ENCODE peak calls at places on chromosomes 12 and 14, in six cellular contexts. One of them, this sample, is unnamed.

GRCh38 chr12:116524311-116524710 is 34.9 kb upstream of the MAP1LC3B2 start:
- DNase-seq in SK-N-SH: no peak
- DNase-seq in testis: no peak
- DNase-seq in heart left ventricle: no peak
- DNase-seq in adipocyte: no peak
- DNase-seq in Caco-2: no peak
- DNase-seq in this sample: no peak

GRCh38 chr14:30180219-30180618 is 252.6 kb upstream of the PRKD1 start:
- DNase-seq in testis: no peak
- DNase-seq in SK-N-SH: no peak
- DNase-seq in adipocyte: peak; percentile 60
- DNase-seq in heart left ventricle: no peak
- DNase-seq in Caco-2: no peak
- DNase-seq in this sample: no peak

GRCh38 chr12:16189849-16190248 is 87.6 kb downstream of the SLC15A5 start:
- DNase-seq in heart left ventricle: no peak
- DNase-seq in SK-N-SH: no peak
- DNase-seq in testis: no peak
- DNase-seq in Caco-2: peak; percentile 30
- DNase-seq in adipocyte: peak; percentile 7
- DNase-seq in this sample: peak; percentile 20

GRCh38 chr14:50425105-50425504 is 28.4 kb upstream of the CDKL1 start:
- DNase-seq in Caco-2: no peak
- DNase-seq in adipocyte: no peak
- DNase-seq in heart left ventricle: no peak
- DNase-seq in SK-N-SH: no peak
- DNase-seq in testis: no peak
- DNase-seq in this sample: no peak

GRCh38 chr14:31510222-31510621 is 22.4 kb upstream of the GPR33 start:
- DNase-seq in adipocyte: peak; percentile 69
- DNase-seq in testis: no peak
- DNase-seq in heart left ventricle: no peak
- DNase-seq in Caco-2: no peak
- DNase-seq in SK-N-SH: peak; percentile 33
- DNase-seq in this sample: peak; percentile 51

GRCh38 chr12:21428241-21428640 is 9.2 kb upstream of the PYROXD1 start:
- DNase-seq in SK-N-SH: no peak
- DNase-seq in Caco-2: no peak
- DNase-seq in heart left ventricle: no peak
- DNase-seq in adipocyte: peak; percentile 70
- DNase-seq in testis: no peak
- DNase-seq in this sample: no peak

GRCh38 chr14:101889898-101890297 is 74.5 kb upstream of the DYNC1H1 start:
- DNase-seq in heart left ventricle: no peak
- DNase-seq in testis: no peak
- DNase-seq in SK-N-SH: no peak
- DNase-seq in Caco-2: peak; percentile 5
- DNase-seq in adipocyte: no peak
- DNase-seq in this sample: no peak

GRCh38 chr12:90481748-90482147 is 473.2 kb downstream of the CCER1 start:
- DNase-seq in heart left ventricle: no peak
- DNase-seq in testis: no peak
- DNase-seq in Caco-2: no peak
- DNase-seq in adipocyte: no peak
- DNase-seq in SK-N-SH: no peak
- DNase-seq in this sample: no peak

GRCh38 chr12:131826064-131826928 is 1.9 kb upstream of the MMP17 start:
- DNase-seq in heart left ventricle: no peak
- DNase-seq in adipocyte: no peak
- DNase-seq in testis: no peak
- DNase-seq in SK-N-SH: no peak
- DNase-seq in Caco-2: no peak
- DNase-seq in this sample: no peak

GRCh38 chr12:1810201-1810930 is 10.0 kb upstream of the LRTM2 start:
- DNase-seq in heart left ventricle: no peak
- DNase-seq in adipocyte: no peak
- DNase-seq in Caco-2: no peak
- DNase-seq in SK-N-SH: no peak
- DNase-seq in testis: no peak
- DNase-seq in this sample: no peak

GRCh38 chr14:35416108-35416750 is 11.7 kb upstream of the NFKBIA start:
- DNase-seq in testis: no peak
- DNase-seq in SK-N-SH: no peak
- DNase-seq in adipocyte: no peak
- DNase-seq in heart left ventricle: no peak
- DNase-seq in Caco-2: no peak
- DNase-seq in this sample: no peak

GRCh38 chr12:76623929-76624328 is 64.4 kb upstream of the OSBPL8 start:
- DNase-seq in SK-N-SH: no peak
- DNase-seq in Caco-2: no peak
- DNase-seq in testis: no peak
- DNase-seq in adipocyte: peak; percentile 34
- DNase-seq in heart left ventricle: no peak
- DNase-seq in this sample: no peak

GRCh38 chr14:94540031-94540794 is 21.0 kb upstream of the SERPINA4 start:
- DNase-seq in heart left ventricle: no peak
- DNase-seq in SK-N-SH: no peak
- DNase-seq in adipocyte: peak; percentile 55
- DNase-seq in Caco-2: no peak
- DNase-seq in testis: peak; percentile 30
- DNase-seq in this sample: no peak

GRCh38 chr12:51189790-51190355 is 16.9 kb upstream of the TFCP2 start:
- DNase-seq in SK-N-SH: no peak
- DNase-seq in adipocyte: no peak
- DNase-seq in Caco-2: no peak
- DNase-seq in heart left ventricle: no peak
- DNase-seq in testis: no peak
- DNase-seq in this sample: no peak

GRCh38 chr12:96427269-96427729 is 27.1 kb upstream of the CDK17 start:
- DNase-seq in adipocyte: peak; percentile 98
- DNase-seq in testis: no peak
- DNase-seq in heart left ventricle: peak; percentile 68
- DNase-seq in Caco-2: no peak
- DNase-seq in SK-N-SH: peak; percentile 16
- DNase-seq in this sample: no peak

GRCh38 chr12:5379737-5380496 is 52.0 kb upstream of the NTF3 start:
- DNase-seq in adipocyte: no peak
- DNase-seq in SK-N-SH: no peak
- DNase-seq in testis: no peak
- DNase-seq in Caco-2: no peak
- DNase-seq in heart left ventricle: no peak
- DNase-seq in this sample: no peak

GRCh38 chr12:29991924-29992323 is 208.2 kb upstream of the TMTC1 start:
- DNase-seq in adipocyte: no peak
- DNase-seq in SK-N-SH: no peak
- DNase-seq in Caco-2: no peak
- DNase-seq in heart left ventricle: no peak
- DNase-seq in testis: no peak
- DNase-seq in this sample: no peak

GRCh38 chr14:101335061-101335661 is 226.1 kb upstream of the DIO3 start:
- DNase-seq in SK-N-SH: no peak
- DNase-seq in heart left ventricle: no peak
- DNase-seq in Caco-2: peak; percentile 32
- DNase-seq in testis: peak; percentile 67
- DNase-seq in adipocyte: no peak
- DNase-seq in this sample: no peak

GRCh38 chr14:64387232-64387737 is 868 bp upstream of the MTHFD1 start:
- DNase-seq in adipocyte: peak; percentile 46
- DNase-seq in heart left ventricle: no peak
- DNase-seq in testis: peak; percentile 48
- DNase-seq in Caco-2: peak; percentile 50
- DNase-seq in SK-N-SH: peak; percentile 52
- DNase-seq in this sample: peak; percentile 10

GRCh38 chr14:69980457-69981414 is 101.5 kb downstream of the SMOC1 start:
- DNase-seq in SK-N-SH: no peak
- DNase-seq in adipocyte: no peak
- DNase-seq in Caco-2: peak; percentile 47
- DNase-seq in heart left ventricle: no peak
- DNase-seq in testis: peak; percentile 90
- DNase-seq in this sample: no peak

GRCh38 chr14:34465069-34465859 is 3.2 kb upstream of the SPTSSA start:
- DNase-seq in adipocyte: no peak
- DNase-seq in SK-N-SH: no peak
- DNase-seq in heart left ventricle: no peak
- DNase-seq in Caco-2: no peak
- DNase-seq in testis: no peak
- DNase-seq in this sample: no peak

GRCh38 chr14:99752486-99753121 is 40.6 kb upstream of the EML1 start:
- DNase-seq in Caco-2: no peak
- DNase-seq in adipocyte: peak; percentile 83
- DNase-seq in testis: no peak
- DNase-seq in heart left ventricle: no peak
- DNase-seq in SK-N-SH: no peak
- DNase-seq in this sample: no peak

GRCh38 chr12:6229823-6230222 is 29.6 kb downstream of the CD9 start:
- DNase-seq in testis: peak; percentile 58
- DNase-seq in heart left ventricle: peak; percentile 65
- DNase-seq in Caco-2: peak; percentile 44
- DNase-seq in SK-N-SH: no peak
- DNase-seq in adipocyte: peak; percentile 79
- DNase-seq in this sample: no peak

GRCh38 chr14:92503756-92504491 is 9.7 kb upstream of the RIN3 start:
- DNase-seq in Caco-2: peak; percentile 76
- DNase-seq in adipocyte: peak; percentile 51
- DNase-seq in SK-N-SH: no peak
- DNase-seq in heart left ventricle: no peak
- DNase-seq in testis: peak; percentile 74
- DNase-seq in this sample: no peak

GRCh38 chr14:64966976-64967375 is 5.2 kb downstream of the RAB15 start:
- DNase-seq in heart left ventricle: no peak
- DNase-seq in testis: no peak
- DNase-seq in SK-N-SH: no peak
- DNase-seq in Caco-2: peak; percentile 80
- DNase-seq in adipocyte: no peak
- DNase-seq in this sample: no peak

GRCh38 chr12:90958995-90959394 is 4.0 kb upstream of the CCER1 start:
- DNase-seq in heart left ventricle: no peak
- DNase-seq in testis: no peak
- DNase-seq in adipocyte: peak; percentile 68
- DNase-seq in Caco-2: no peak
- DNase-seq in SK-N-SH: no peak
- DNase-seq in this sample: no peak

GRCh38 chr12:15186593-15186992 is 34.6 kb downstream of the RERG start:
- DNase-seq in adipocyte: no peak
- DNase-seq in testis: no peak
- DNase-seq in heart left ventricle: no peak
- DNase-seq in Caco-2: no peak
- DNase-seq in SK-N-SH: peak; percentile 13
- DNase-seq in this sample: no peak

GRCh38 chr12:81350309-81350708 is 272.4 kb downstream of the ACSS3 start:
- DNase-seq in adipocyte: no peak
- DNase-seq in SK-N-SH: no peak
- DNase-seq in heart left ventricle: no peak
- DNase-seq in Caco-2: no peak
- DNase-seq in testis: no peak
- DNase-seq in this sample: no peak

GRCh38 chr14:78933948-78934524 is 763.9 kb downstream of the NRXN3 start:
- DNase-seq in heart left ventricle: no peak
- DNase-seq in testis: no peak
- DNase-seq in Caco-2: peak; percentile 34
- DNase-seq in SK-N-SH: peak; percentile 43
- DNase-seq in adipocyte: peak; percentile 69
- DNase-seq in this sample: no peak

DNA sequence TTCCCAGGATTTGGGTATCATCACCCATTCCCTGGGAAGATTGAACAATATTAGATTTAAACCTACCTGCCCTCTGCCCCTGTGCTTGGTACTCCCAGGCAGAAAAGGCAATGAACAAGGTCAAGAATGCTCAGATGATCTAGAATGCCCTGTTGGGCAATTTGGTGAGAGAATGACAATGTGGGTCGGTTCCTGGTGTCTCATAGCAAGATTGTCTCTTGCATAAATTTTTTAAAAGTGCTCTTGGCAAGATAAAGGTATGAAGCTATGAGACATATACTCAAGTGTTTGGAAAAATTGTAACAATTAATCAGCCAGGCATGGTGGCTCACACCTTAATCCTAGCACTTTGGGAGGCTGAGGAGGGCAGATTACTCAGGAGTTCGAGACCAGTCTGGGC is 86.0 kb upstream of the OTX2 start:
- DNase-seq in SK-N-SH: no peak
- DNase-seq in adipocyte: no peak
- DNase-seq in Caco-2: no peak
- DNase-seq in testis: no peak
- DNase-seq in heart left ventricle: no peak
- DNase-seq in this sample: no peak
- H3K4me1 ChIP-seq in SK-N-SH: no peaks in the 10 kb centered on the region
- H3K4me1 ChIP-seq in adipocyte: no peaks in the 10 kb centered on the region
- H3K4me1 ChIP-seq in Caco-2: no peaks in the 10 kb centered on the region
- H3K4me1 ChIP-seq in testis: peaks cover 5% of the 10 kb centered on the region
- H3K4me1 ChIP-seq in heart left ventricle: no peaks in the 10 kb centered on the region
- H3K4me1 ChIP-seq in this sample: peaks cover 93% of the 10 kb centered on the region

DNA sequence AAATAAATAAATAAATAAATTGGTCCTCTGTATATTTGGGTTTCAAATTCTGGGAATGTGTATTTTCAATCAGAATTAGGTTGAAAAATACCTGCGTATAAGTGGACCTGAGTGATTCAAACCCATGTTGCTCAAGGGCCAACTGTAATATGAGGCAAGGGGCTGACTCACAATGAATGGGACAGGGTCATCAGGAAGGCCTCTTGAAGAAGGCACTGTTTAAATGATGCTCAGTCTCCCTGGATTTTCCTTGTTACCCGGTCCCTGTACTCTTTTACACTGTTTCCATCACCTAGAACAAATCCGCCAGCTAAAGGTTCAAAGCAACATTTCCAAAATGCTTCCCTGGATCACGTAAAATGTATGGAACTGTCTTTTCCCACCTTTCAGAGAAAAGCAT is 3.8 kb downstream of the PSMB5 start:
- DNase-seq in heart left ventricle: no peak
- DNase-seq in Caco-2: no peak
- DNase-seq in testis: no peak
- DNase-seq in adipocyte: no peak
- DNase-seq in SK-N-SH: no peak
- DNase-seq in this sample: no peak
- H3K36me3 ChIP-seq in heart left ventricle: peaks cover 19% of the 10 kb centered on the region
- H3K36me3 ChIP-seq in Caco-2: peaks cover 2% of the 10 kb centered on the region
- H3K36me3 ChIP-seq in testis: no peaks in the 10 kb centered on the region
- H3K36me3 ChIP-seq in adipocyte: peaks cover 52% of the 10 kb centered on the region
- H3K36me3 ChIP-seq in SK-N-SH: peaks cover 56% of the 10 kb centered on the region
- H3K36me3 ChIP-seq in this sample: peaks cover 75% of the 10 kb centered on the region

DNA sequence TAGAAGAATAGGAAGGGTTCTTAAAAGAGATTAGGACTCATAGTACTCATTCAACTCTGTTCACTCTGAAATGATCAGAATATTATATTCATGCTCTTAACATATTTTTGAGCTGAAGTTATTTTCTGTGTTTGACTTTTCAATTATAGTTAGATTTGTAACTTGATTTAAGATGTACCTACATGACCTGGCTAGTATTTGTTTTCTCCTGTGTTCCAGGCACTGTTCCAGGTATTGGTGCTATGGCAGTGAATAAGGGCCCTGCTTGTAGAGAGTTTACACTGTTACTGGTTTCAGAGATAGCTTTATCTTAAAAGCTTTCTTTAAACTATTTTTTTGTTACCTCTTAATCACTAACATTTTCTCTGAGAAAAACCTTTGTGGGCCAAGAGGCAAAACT is 19.1 kb upstream of the SLC17A8 start:
- DNase-seq in testis: peak; percentile 32
- DNase-seq in heart left ventricle: no peak
- DNase-seq in Caco-2: no peak
- DNase-seq in adipocyte: no peak
- DNase-seq in SK-N-SH: no peak
- DNase-seq in this sample: no peak
- H3K27me3 ChIP-seq in testis: no peaks in the 10 kb centered on the region
- H3K27me3 ChIP-seq in heart left ventricle: no peaks in the 10 kb centered on the region
- H3K27me3 ChIP-seq in Caco-2: no peaks in the 10 kb centered on the region
- H3K27me3 ChIP-seq in adipocyte: no peaks in the 10 kb centered on the region
- H3K27me3 ChIP-seq in SK-N-SH: no peaks in the 10 kb centered on the region
- H3K27me3 ChIP-seq in this sample: no peaks in the 10 kb centered on the region

GRCh38 chr12:54258286-54258685 is 21.6 kb downstream of the CBX5 start:
- DNase-seq in testis: no peak
- DNase-seq in SK-N-SH: no peak
- DNase-seq in adipocyte: no peak
- DNase-seq in heart left ventricle: no peak
- DNase-seq in Caco-2: no peak
- DNase-seq in this sample: no peak
- H3K4me1 ChIP-seq in testis: peaks cover 43% of the 10 kb centered on the region
- H3K4me1 ChIP-seq in SK-N-SH: peaks cover 22% of the 10 kb centered on the region
- H3K4me1 ChIP-seq in adipocyte: peaks cover 43% of the 10 kb centered on the region
- H3K4me1 ChIP-seq in heart left ventricle: peaks cover 56% of the 10 kb centered on the region
- H3K4me1 ChIP-seq in Caco-2: peaks cover 22% of the 10 kb centered on the region
- H3K4me1 ChIP-seq in this sample: peaks cover 42% of the 10 kb centered on the region